ENCODE peak calls at places on chromosomes 1 and 21, in six cellular contexts. X is epithelial cell of esophagus; A is HFFc6; U is CD8-positive, alpha-beta T cell; N is NCI-H2081; L is KBM-7. J is an unnamed sample.

GRCh38 chr1:229012823-229013222 is 258.1 kb upstream of the RAB4A start:
- DNase-seq in X (no peak), A (no peak), U (no peak), N (no peak), L (no peak), J (no peak)

GRCh38 chr1:74053407-74053806 is 144.6 kb downstream of the LRRIQ3 start:
- DNase-seq in X (peak), A (no peak), U (no peak), N (no peak), L (no peak), J (no peak)

GRCh38 chr1:234320549-234320948 is 52.7 kb upstream of the COA6 start:
- DNase-seq in X (peak), A (no peak), U (no peak), N (no peak), L (no peak), J (peak)

GRCh38 chr1:232557661-232558260 is 72.2 kb downstream of the SIPA1L2 start:
- DNase-seq in X (no peak), A (no peak), U (no peak), N (peak), L (no peak), J (no peak)

GRCh38 chr1:1144122-1144842 is 28.4 kb upstream of the C1orf159 start:
- DNase-seq in X (peak), A (no peak), U (peak), N (peak), L (peak), J (no peak)

GRCh38 chr1:32915766-32916455 is 14.7 kb upstream of the TMEM54 start:
- DNase-seq in X (no peak), A (no peak), U (no peak), N (no peak), L (no peak), J (peak)

GRCh38 chr1:6612641-6613360 is 730 bp upstream of the PHF13 start:
- DNase-seq in X (peak), A (peak), U (no peak), N (peak), L (peak), J (peak)

GRCh38 chr21:31142600-31142999 is 104.3 kb upstream of the KRTAP19-8 start:
- DNase-seq in X (no peak), A (no peak), U (peak), N (no peak), L (no peak), J (no peak)

GRCh38 chr1:184223216-184223615 is 163.6 kb upstream of the C1orf21 start:
- DNase-seq in X (no peak), A (no peak), U (no peak), N (no peak), L (no peak), J (peak)

GRCh38 chr1:22556391-22557104 is 6.7 kb upstream of the EPHA8 start:
- DNase-seq in X (no peak), A (no peak), U (no peak), N (no peak), L (no peak), J (no peak)

GRCh38 chr1:8137406-8138244 is 111.5 kb upstream of the ERRFI1 start:
- DNase-seq in X (peak), A (peak), U (no peak), N (no peak), L (no peak), J (peak)

GRCh38 chr1:92374211-92374610 is 75.4 kb downstream of the RPAP2 start:
- DNase-seq in X (no peak), A (no peak), U (no peak), N (no peak), L (peak), J (peak)

GRCh38 chr1:94713472-94714141 is 106.5 kb upstream of the SLC44A3 start:
- DNase-seq in X (peak), A (peak), U (no peak), N (no peak), L (peak), J (peak)

GRCh38 chr1:240352769-240353168 is 259.2 kb downstream of the GREM2 start:
- DNase-seq in X (peak), A (no peak), U (no peak), N (no peak), L (no peak), J (no peak)

GRCh38 chr21:28636988-28637691 is 355.5 kb downstream of the LTN1 start:
- DNase-seq in X (peak), A (peak), U (no peak), N (no peak), L (peak), J (peak)

GRCh38 chr1:53449026-53449425 is 10.2 kb upstream of the DMRTB1 start:
- DNase-seq in X (peak), A (peak), U (no peak), N (no peak), L (no peak), J (no peak)

GRCh38 chr21:31326478-31327247 is 17.4 kb downstream of the TIAM1 start:
- DNase-seq in X (no peak), A (no peak), U (peak), N (no peak), L (peak), J (no peak)

GRCh38 chr1:39105841-39106765 is 80.0 kb downstream of the NDUFS5 start:
- DNase-seq in X (peak), A (no peak), U (peak), N (peak), L (peak), J (peak)

GRCh38 chr1:107140703-107141490 is at the start of gene NTNG1:
- DNase-seq in X (peak), A (no peak), U (peak), N (peak), L (peak), J (peak)

GRCh38 chr1:117147856-117148588 is 26.5 kb upstream of the TRIM45 start:
- DNase-seq in X (peak), A (peak), U (no peak), N (peak), L (no peak), J (peak)

GRCh38 chr1:163258181-163258580 is 55.5 kb upstream of the RGS5 start:
- DNase-seq in X (peak), A (no peak), U (no peak), N (no peak), L (no peak), J (no peak)